ENCODE peak calls at places on chromosomes 7 and 10, in four cellular contexts. I is LNCaP clone FGC, H is kidney epithelial cell, P is hepatocyte. S is an unnamed sample.

GRCh38 chr10:88497878-88498277 is 85.2 kb downstream of the RNLS start:
- DNase-seq in H (no peak), I (no peak), P (no peak), S (no peak)

GRCh38 chr7:74356589-74357315 is 67.5 kb downstream of the CLIP2 start:
- DNase-seq in H (no peak), P (no peak), I (no peak), S (no peak)

GRCh38 chr7:78326870-78327269 is 528.3 kb downstream of the PHTF2 start:
- DNase-seq in I (no peak), H (peak), P (no peak), S (no peak)

GRCh38 chr7:66353547-66353946 is 148.4 kb downstream of the TPST1 start:
- DNase-seq in P (no peak), I (no peak), H (no peak), S (no peak)

GRCh38 chr7:152383341-152384234 is 52.2 kb downstream of the KMT2C start:
- DNase-seq in I (no peak), P (no peak), H (no peak), S (no peak)

GRCh38 chr7:85471740-85472139 is 284.9 kb upstream of the SEMA3D start:
- DNase-seq in P (no peak), I (no peak), H (no peak), S (no peak)

GRCh38 chr7:93902777-93903423 is 3.5 kb upstream of the GNGT1 start:
- DNase-seq in I (no peak), P (peak), H (no peak), S (no peak)

GRCh38 chr7:88586877-88587276 is 172.6 kb upstream of the ZNF804B start:
- DNase-seq in P (no peak), H (no peak), I (no peak), S (no peak)

GRCh38 chr7:143013897-143014296 is 13.0 kb downstream of the OR9A2 start:
- DNase-seq in H (no peak), I (no peak), P (peak), S (no peak)

GRCh38 chr10:649798-650690 is 39.4 kb downstream of the DIP2C start:
- DNase-seq in I (no peak), H (peak), P (peak), S (no peak)

GRCh38 chr7:28190077-28190476 is 9.5 kb upstream of the JAZF1 start:
- DNase-seq in I (no peak), H (no peak), P (no peak), S (no peak)

GRCh38 chr10:71632200-71632820 is 87.3 kb downstream of the C10orf105 start:
- DNase-seq in H (no peak), I (no peak), P (no peak), S (no peak)

GRCh38 chr7:117248810-117249209 is 74.0 kb downstream of the WNT2 start:
- DNase-seq in I (no peak), P (peak), H (no peak), S (no peak)

GRCh38 chr7:55129409-55130078 is 110.7 kb downstream of the EGFR start:
- DNase-seq in I (no peak), H (no peak), P (no peak), S (no peak)

GRCh38 chr10:79223346-79224048 is 123.8 kb upstream of the PPIF start:
- DNase-seq in H (no peak), I (no peak), P (peak), S (no peak)

GRCh38 chr10:81918766-81919165 is 43.8 kb downstream of the NRG3 start:
- DNase-seq in H (no peak), P (no peak), I (no peak), S (no peak)

GRCh38 chr7:92797693-92798092 is 38.7 kb downstream of the CDK6 start:
- DNase-seq in I (no peak), H (no peak), P (no peak), S (no peak)

GRCh38 chr10:53075469-53075868 is 302.9 kb upstream of the MBL2 start:
- DNase-seq in I (no peak), H (no peak), P (no peak), S (no peak)

GRCh38 chr10:99875473-99875872 is 93.0 kb downstream of the ABCC2 start:
- DNase-seq in H (no peak), P (no peak), I (no peak), S (no peak)

GRCh38 chr10:71431945-71432905 is 35.5 kb downstream of the CDH23 start:
- DNase-seq in H (no peak), I (no peak), P (no peak), S (peak)

GRCh38 chr7:80316811-80317210 is 182.2 kb downstream of the GNAI1 start:
- DNase-seq in P (no peak), I (no peak), H (no peak), S (no peak)

GRCh38 chr7:155685070-155685790 is 40.8 kb downstream of the RBM33 start:
- DNase-seq in P (no peak), I (no peak), H (no peak), S (no peak)

GRCh38 chr10:46325021-46325420 is 38.2 kb downstream of the ANTXRL start:
- DNase-seq in I (no peak), H (no peak), P (no peak), S (no peak)

GRCh38 chr7:125504848-125505247 is 575.2 kb upstream of the POT1 start:
- DNase-seq in P (no peak), I (no peak), H (no peak), S (no peak)

GRCh38 chr7:105672820-105673219 is 91.5 kb upstream of the EFCAB10 start:
- DNase-seq in H (no peak), I (no peak), P (no peak), S (no peak)

GRCh38 chr7:29854257-29854938 is 48.1 kb downstream of the WIPF3 start:
- DNase-seq in I (no peak), P (peak), H (no peak), S (no peak)

GRCh38 chr7:33870120-33870519 is 35.2 kb upstream of the BMPER start:
- DNase-seq in I (no peak), H (no peak), P (no peak), S (no peak)

GRCh38 chr10:126198681-126199080 is 189.6 kb downstream of the ADAM12 start:
- DNase-seq in P (no peak), H (no peak), I (no peak), S (no peak)
- TF ChIP-seq CTCF in P (no peak), H (no peak), I (no peak), S (no peak)

GRCh38 chr10:2813277-2813676 is 254.1 kb upstream of the PFKP start:
- DNase-seq in P (peak), I (no peak), H (no peak), S (no peak)

GRCh38 chr10:2817923-2818322 is 249.4 kb upstream of the PFKP start:
- DNase-seq in H (no peak), I (no peak), P (no peak), S (no peak)

DNA sequence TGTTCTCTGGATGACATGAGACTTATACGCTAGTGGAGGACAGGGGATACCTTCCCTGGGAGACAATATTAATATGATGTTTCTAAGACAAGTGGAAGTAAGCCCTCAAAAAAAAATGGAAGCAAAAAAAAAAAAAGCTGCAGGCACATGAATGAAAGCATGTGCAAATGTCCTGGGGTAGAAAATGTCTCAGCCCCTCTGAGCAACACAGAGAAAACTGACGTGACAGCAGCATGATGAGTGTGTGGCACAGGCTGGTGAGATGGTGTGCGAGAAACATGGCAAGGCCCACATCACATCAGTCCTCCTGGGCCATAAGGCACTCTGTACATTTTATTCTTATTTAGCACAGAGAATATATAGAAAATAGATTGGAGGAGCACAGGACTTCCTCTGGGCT is 254.7 kb upstream of the PFKP start:
- DNase-seq in I (no peak), P (no peak), H (no peak), S (no peak)
- TF ChIP-seq CTCF in I (no peak), P (no peak), H (no peak), S (no peak)

DNA sequence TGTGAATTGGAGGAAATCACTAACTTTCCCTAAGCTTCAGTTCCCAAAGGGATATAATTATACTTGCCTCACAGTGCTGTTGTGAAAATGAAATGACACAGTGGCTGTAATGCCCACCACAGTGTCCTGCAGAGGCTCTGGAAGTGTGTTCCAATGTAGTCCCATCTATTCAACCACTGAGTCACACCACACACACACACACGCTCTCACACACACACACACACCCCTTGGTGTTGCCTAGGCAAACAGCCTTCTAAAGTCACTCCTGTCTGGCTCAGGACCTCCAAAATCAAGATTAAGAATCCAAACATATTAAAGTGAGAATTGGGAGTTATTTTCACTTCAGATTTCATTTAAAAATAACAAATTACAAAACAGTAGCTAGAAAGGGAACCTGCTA is 73.3 kb downstream of the NRCAM start:
- DNase-seq in I (no peak), P (no peak), H (no peak), S (no peak)
- TF ChIP-seq CTCF in I (no peak), P (no peak), H (no peak), S (no peak)

GRCh38 chr7:98745722-98746318 is 124.0 kb downstream of the TMEM130 start:
- DNase-seq in P (peak), H (no peak), I (peak), S (peak)
- TF ChIP-seq CTCF in P (peak), H (peak), I (peak), S (peak)

DNA sequence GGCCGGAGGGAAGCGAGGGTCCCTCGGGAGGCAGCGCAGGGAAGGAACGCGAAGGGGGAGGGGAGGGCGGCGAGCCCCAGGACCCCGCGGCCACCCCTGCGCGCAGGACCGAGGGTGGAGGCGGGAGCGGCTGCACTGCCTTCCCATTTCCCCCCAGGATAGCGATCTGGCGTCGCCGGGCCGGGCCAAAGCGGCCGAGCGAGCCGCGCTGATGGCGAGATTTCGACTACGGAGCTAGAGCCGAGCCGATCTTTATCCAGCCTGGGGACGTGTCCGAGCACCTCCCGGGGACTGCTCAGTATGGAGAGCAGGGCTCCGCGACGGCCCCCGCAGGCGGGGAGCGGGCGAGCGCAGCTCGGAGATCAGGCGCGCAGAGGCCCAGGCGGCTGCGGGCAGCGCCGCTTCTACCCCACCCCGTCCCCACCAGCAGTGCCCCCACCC is 590 bp upstream of the CRTAC1 start:
- DNase-seq in I (no peak), P (peak), H (no peak), S (peak)
- TF ChIP-seq CTCF in I (no peak), P (no peak), H (no peak), S (no peak)

S was measured in type B pancreatic cell.